ENCODE peak calls at places on chromosomes 6 and 20, in eight cellular contexts. J, E, B, U, S, W, V and K are unnamed samples. For H3K4me1 and H3K27me3, the result is how much of the 10 kb centered on the place peaks cover.

GRCh38 chr6:169172946-169173345 is 80.7 kb downstream of the THBS2 start:
- DNase-seq in V (peak), J (no peak), U (no peak), S (no peak), E (no peak), B (no peak), W (no peak), K (no peak)

GRCh38 chr6:52297433-52297832 is 12.9 kb upstream of the MCM3 start:
- DNase-seq in E (no peak), J (no peak), W (no peak), B (no peak), U (no peak), V (no peak), S (no peak), K (no peak)

GRCh38 chr6:37256692-37257319 is 766 bp upstream of the TBC1D22B start:
- DNase-seq in S (no peak), U (no peak), V (no peak), W (no peak), B (no peak), J (no peak), E (no peak), K (no peak)

GRCh38 chr6:30542915-30543314 is 13.4 kb downstream of the GNL1 start:
- DNase-seq in S (no peak), J (no peak), E (no peak), W (no peak), B (no peak), U (no peak), V (no peak), K (no peak)

GRCh38 chr6:82022614-82023102 is 224.9 kb downstream of the IBTK start:
- DNase-seq in J (no peak), W (no peak), B (no peak), S (no peak), V (no peak), E (no peak), U (peak), K (peak)

GRCh38 chr6:11536795-11537194 is 754 bp upstream of the TMEM170B start:
- DNase-seq in V (no peak), U (no peak), E (peak), B (no peak), J (no peak), S (no peak), W (peak), K (no peak)

GRCh38 chr6:33430991-33431879 is 11.4 kb downstream of the SYNGAP1 start:
- DNase-seq in W (peak), B (peak), J (peak), E (peak), U (no peak), V (peak), S (no peak), K (peak)

GRCh38 chr6:139452176-139452876 is 77.9 kb upstream of the CITED2 start:
- DNase-seq in B (no peak), J (no peak), S (no peak), W (no peak), V (no peak), E (no peak), U (no peak), K (no peak)

GRCh38 chr6:140153703-140154102 is 779.3 kb upstream of the CITED2 start:
- DNase-seq in W (no peak), J (no peak), V (no peak), U (no peak), E (no peak), B (no peak), S (no peak), K (no peak)

GRCh38 chr6:55726144-55726543 is 147.2 kb upstream of the HMGCLL1 start:
- DNase-seq in S (no peak), U (no peak), E (no peak), J (no peak), W (no peak), B (no peak), V (no peak), K (no peak)

GRCh38 chr6:149683256-149683860 is 34.5 kb downstream of the LATS1 start:
- DNase-seq in W (no peak), V (no peak), U (no peak), B (no peak), J (no peak), E (no peak), S (no peak), K (no peak)

GRCh38 chr6:167400482-167401138 is 75.7 kb downstream of the TTLL2 start:
- DNase-seq in V (no peak), S (no peak), B (no peak), E (no peak), U (no peak), J (no peak), W (no peak), K (no peak)

GRCh38 chr6:24796616-24797290 is 2.0 kb downstream of the ARMH2 start:
- DNase-seq in W (no peak), U (no peak), J (no peak), E (no peak), V (no peak), B (no peak), S (no peak), K (no peak)

GRCh38 chr6:75098709-75099108 is 107.1 kb downstream of the COL12A1 start:
- DNase-seq in J (no peak), E (peak), U (peak), V (peak), B (peak), S (no peak), W (peak), K (peak)

GRCh38 chr6:28985396-28986164 is 19.5 kb downstream of the ZNF311 start:
- DNase-seq in W (peak), V (peak), S (peak), B (peak), E (peak), J (no peak), U (peak), K (peak)

GRCh38 chr6:134119481-134119880 is 67.1 kb upstream of the SLC2A12 start:
- DNase-seq in W (no peak), J (no peak), E (no peak), U (no peak), V (no peak), S (no peak), B (no peak), K (no peak)

GRCh38 chr6:160315310-160315709 is 32.9 kb upstream of the SLC22A3 start:
- DNase-seq in J (no peak), U (no peak), S (no peak), B (no peak), W (no peak), V (no peak), E (no peak), K (no peak)

GRCh38 chr6:163263196-163263595 is 151.3 kb upstream of the QKI start:
- DNase-seq in S (no peak), W (no peak), U (no peak), J (no peak), E (no peak), B (peak), V (no peak), K (no peak)

GRCh38 chr20:10689385-10689784 is 15.6 kb upstream of the JAG1 start:
- DNase-seq in S (no peak), W (no peak), J (no peak), V (no peak), U (no peak), B (no peak), E (no peak), K (peak)

GRCh38 chr20:33791959-33792597 is 19.1 kb upstream of the CHMP4B start:
- DNase-seq in J (peak), S (peak), U (no peak), W (peak), E (peak), B (peak), V (peak), K (peak)
- H3K4me1 ChIP-seq in J (under half), S (under half), U (half or more), W (under half), E (under half), B (under half), V (under half), K (under half)

GRCh38 chr20:32611286-32611685 is 26.2 kb upstream of the NOL4L start:
- DNase-seq in V (no peak), B (no peak), W (no peak), E (no peak), U (no peak), J (no peak), S (no peak), K (no peak)

GRCh38 chr20:32609371-32609773 is 24.2 kb upstream of the NOL4L start:
- DNase-seq in U (no peak), S (no peak), B (no peak), J (no peak), E (no peak), V (no peak), W (no peak), K (no peak)

GRCh38 chr20:32610897-32611218 is 25.7 kb upstream of the NOL4L start:
- DNase-seq in E (no peak), J (no peak), V (no peak), S (no peak), B (no peak), U (no peak), W (no peak), K (no peak)

GRCh38 chr20:32608664-32609015 is 23.5 kb upstream of the NOL4L start:
- DNase-seq in B (no peak), J (no peak), E (no peak), U (no peak), V (no peak), S (no peak), W (no peak), K (no peak)

GRCh38 chr20:32609993-32610896 is 25.1 kb upstream of the NOL4L start:
- DNase-seq in S (no peak), V (no peak), W (no peak), U (no peak), J (no peak), E (no peak), B (no peak), K (no peak)
- H3K27me3 ChIP-seq in S (under half), V (under half), W (under half), U (under half), J (under half), E (under half), B (under half), K (under half)

GRCh38 chr6:10403385-10404106 is 11.3 kb downstream of the TFAP2A start:
- DNase-seq in E (no peak), J (no peak), U (no peak), V (no peak), B (no peak), W (no peak), S (no peak), K (no peak)
- H3K27ac ChIP-seq in E (no peak), J (no peak), U (peak), V (no peak), B (no peak), W (no peak), S (peak), K (no peak)

GRCh38 chr20:4550740-4551139 is 171.0 kb upstream of the PRND start:
- DNase-seq in U (no peak), W (no peak), E (no peak), J (no peak), B (no peak), S (no peak), V (no peak), K (peak)
- H3K4me1 ChIP-seq in U (half or more), W (under half), E (under half), J (under half), B (under half), S (under half), V (under half), K (under half)

GRCh38 chr6:119196732-119197131 is 118.3 kb upstream of the FAM184A start:
- DNase-seq in S (no peak), W (no peak), E (no peak), B (no peak), U (no peak), V (no peak), J (no peak), K (no peak)
- H3K27me3 ChIP-seq in S (under half), W (under half), E (under half), B (under half), U (under half), V (under half), J (under half), K (under half)

GRCh38 chr20:6152777-6153176 is 29.9 kb upstream of the FERMT1 start:
- DNase-seq in V (no peak), W (no peak), U (no peak), J (no peak), S (no peak), B (no peak), E (no peak), K (no peak)
- H3K27ac ChIP-seq in V (no peak), W (no peak), U (no peak), J (no peak), S (no peak), B (no peak), E (no peak), K (no peak)

GRCh38 chr6:136069119-136069518 is 181.0 kb downstream of the MTFR2 start:
- DNase-seq in E (no peak), V (no peak), J (no peak), B (no peak), S (no peak), W (no peak), U (no peak), K (no peak)
- H3K4me1 ChIP-seq in E (under half), V (under half), J (under half), B (under half), S (under half), W (under half), U (under half), K (under half)